ENCODE peak calls at places on chromosomes 5 and 9, in seven cellular contexts. A, S, H, R, D, V and T are unnamed samples. For H3K4me1, the result is how much of the 10 kb centered on the place peaks cover.

GRCh38 chr5:72658767-72659540 is 151.7 kb upstream of the ZNF366 start:
- DNase-seq in A (peak), S (no peak), H (no peak), R (no peak), D (no peak), V (no peak), T (no peak)

GRCh38 chr9:108663381-108663876 is 192.4 kb downstream of the ACTL7B start:
- DNase-seq in A (peak), S (no peak), H (no peak), R (no peak), D (no peak), V (no peak), T (no peak)

GRCh38 chr9:108844856-108845255 is 10.9 kb downstream of the ACTL7B start:
- DNase-seq in A (no peak), S (no peak), H (no peak), R (no peak), D (no peak), V (no peak), T (no peak)

GRCh38 chr9:79984429-79985067 is 412.8 kb downstream of the TLE4 start:
- DNase-seq in A (no peak), S (no peak), H (no peak), R (no peak), D (peak), V (no peak), T (no peak)

GRCh38 chr9:136928591-136928990 is 15.9 kb downstream of the FBXW5 start:
- DNase-seq in A (no peak), S (peak), H (no peak), R (peak), D (no peak), V (no peak), T (no peak)

GRCh38 chr5:61163905-61164304 is 1.6 kb upstream of the SMIM15 start:
- DNase-seq in A (no peak), S (no peak), H (no peak), R (no peak), D (no peak), V (no peak), T (no peak)

GRCh38 chr9:34498511-34498910 is 24.3 kb downstream of the ENHO start:
- DNase-seq in A (no peak), S (no peak), H (no peak), R (no peak), D (no peak), V (no peak), T (no peak)

GRCh38 chr9:121690316-121690715 is 38.9 kb downstream of the DAB2IP start:
- DNase-seq in A (no peak), S (no peak), H (peak), R (peak), D (no peak), V (peak), T (peak)

GRCh38 chr5:173789031-173789920 is 98.9 kb upstream of the CPEB4 start:
- DNase-seq in A (peak), S (no peak), H (peak), R (no peak), D (peak), V (no peak), T (peak)

GRCh38 chr9:21402387-21403247 is 6.3 kb upstream of the IFNA8 start:
- DNase-seq in A (no peak), S (no peak), H (peak), R (no peak), D (no peak), V (peak), T (no peak)

GRCh38 chr9:35967042-35967441 is 9.1 kb upstream of the OR2S2 start:
- DNase-seq in A (no peak), S (no peak), H (no peak), R (no peak), D (no peak), V (no peak), T (no peak)

GRCh38 chr5:137090151-137090550 is 409.0 kb downstream of the SPOCK1 start:
- DNase-seq in A (peak), S (no peak), H (no peak), R (no peak), D (no peak), V (no peak), T (no peak)

GRCh38 chr5:59712836-59713487 is 180.6 kb downstream of the PDE4D start:
- DNase-seq in A (peak), S (no peak), H (no peak), R (no peak), D (no peak), V (no peak), T (no peak)

GRCh38 chr5:30390095-30390494 is 803.4 kb upstream of the CDH6 start:
- DNase-seq in A (no peak), S (no peak), H (no peak), R (no peak), D (no peak), V (no peak), T (no peak)

GRCh38 chr9:84512493-84512892 is 157.0 kb upstream of the NTRK2 start:
- DNase-seq in A (no peak), S (no peak), H (no peak), R (no peak), D (no peak), V (no peak), T (no peak)

GRCh38 chr5:161507591-161507990 is 38.9 kb downstream of the GABRB2 start:
- DNase-seq in A (peak), S (no peak), H (no peak), R (no peak), D (no peak), V (no peak), T (no peak)

GRCh38 chr9:14686168-14686567 is 7.1 kb downstream of the ZDHHC21 start:
- DNase-seq in A (no peak), S (no peak), H (no peak), R (no peak), D (no peak), V (no peak), T (no peak)

GRCh38 chr5:159878988-159879471 is 37.3 kb upstream of the ADRA1B start:
- DNase-seq in A (peak), S (peak), H (peak), R (peak), D (peak), V (peak), T (peak)

GRCh38 chr9:89638897-89639296 is 34.1 kb downstream of the GADD45G start:
- DNase-seq in A (no peak), S (no peak), H (no peak), R (no peak), D (no peak), V (no peak), T (no peak)

GRCh38 chr9:109455861-109456260 is 42.2 kb downstream of the PTPN3 start:
- DNase-seq in A (no peak), S (no peak), H (no peak), R (no peak), D (no peak), V (no peak), T (no peak)

GRCh38 chr9:81620009-81620405 is 69.3 kb downstream of the TLE1 start:
- DNase-seq in A (no peak), S (no peak), H (no peak), R (no peak), D (no peak), V (no peak), T (no peak)

GRCh38 chr5:68673451-68674180 is 420.2 kb upstream of the SLC30A5 start:
- DNase-seq in A (no peak), S (no peak), H (no peak), R (no peak), D (no peak), V (no peak), T (no peak)

GRCh38 chr9:28792736-28793135 is 1219.5 kb upstream of the C9orf72 start:
- DNase-seq in A (no peak), S (no peak), H (no peak), R (no peak), D (no peak), V (no peak), T (no peak)
- TF ChIP-seq CTCF in A (no peak), S (no peak), H (no peak), R (no peak), D (no peak), V (no peak), T (no peak)

DNA sequence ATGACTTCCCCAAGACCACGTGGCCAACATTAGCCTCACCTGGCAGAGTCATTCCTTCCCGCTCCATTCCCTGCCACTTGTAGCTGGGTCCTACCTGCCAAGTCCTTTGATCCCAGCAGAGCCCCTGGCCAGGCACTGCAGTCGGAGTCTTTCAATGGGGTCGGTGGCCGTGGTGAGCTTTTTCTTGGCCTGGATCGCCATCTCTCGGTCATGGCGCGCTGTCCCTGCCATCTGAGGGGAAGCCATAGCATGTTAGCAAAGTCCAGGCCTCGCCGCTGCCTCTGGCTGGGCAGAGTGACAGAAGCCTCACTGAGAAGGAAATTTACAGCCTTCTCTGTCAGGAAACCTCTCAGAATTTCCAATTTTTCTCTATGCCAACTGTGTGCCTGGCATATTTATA is 17.5 kb downstream of the CAPSL start:
- DNase-seq in A (no peak), S (no peak), H (peak), R (no peak), D (no peak), V (no peak), T (no peak)
- H3K4me1 ChIP-seq in A (under half), S (under half), H (under half), R (under half), D (under half), V (under half), T (under half)

GRCh38 chr9:23695572-23695971 is 130.5 kb downstream of the ELAVL2 start:
- DNase-seq in A (no peak), S (no peak), H (no peak), R (no peak), D (no peak), V (no peak), T (no peak)

GRCh38 chr9:23698161-23698560 is 127.9 kb downstream of the ELAVL2 start:
- DNase-seq in A (no peak), S (no peak), H (no peak), R (no peak), D (no peak), V (no peak), T (no peak)

GRCh38 chr9:23693374-23693773 is 132.7 kb downstream of the ELAVL2 start:
- DNase-seq in A (no peak), S (no peak), H (no peak), R (no peak), D (no peak), V (no peak), T (no peak)
- TF ChIP-seq CTCF in A (no peak), S (no peak), H (no peak), R (no peak), D (no peak), V (no peak), T (no peak)

GRCh38 chr5:54533541-54534179 is 16.1 kb downstream of the SNX18 start:
- DNase-seq in A (peak), S (peak), H (peak), R (no peak), D (peak), V (no peak), T (no peak)
- H3K4me1 ChIP-seq in A (under half), S (half or more), H (under half), R (half or more), D (under half), V (under half), T (half or more)

GRCh38 chr5:99169309-99169708 is 240.5 kb upstream of the CHD1 start:
- DNase-seq in A (peak), S (no peak), H (peak), R (no peak), D (no peak), V (no peak), T (no peak)
- TF ChIP-seq CTCF in A (peak), S (no peak), H (peak), R (no peak), D (no peak), V (peak), T (no peak)

GRCh38 chr5:150498501-150498900 is 9.4 kb upstream of the NDST1 start:
- DNase-seq in A (no peak), S (no peak), H (no peak), R (no peak), D (no peak), V (no peak), T (no peak)

GRCh38 chr5:150500328-150500841 is 7.5 kb upstream of the NDST1 start:
- DNase-seq in A (no peak), S (peak), H (no peak), R (peak), D (peak), V (no peak), T (no peak)

GRCh38 chr5:150500905-150501304 is 7.0 kb upstream of the NDST1 start:
- DNase-seq in A (no peak), S (no peak), H (no peak), R (no peak), D (no peak), V (no peak), T (no peak)

GRCh38 chr5:150498971-150499370 is 9.0 kb upstream of the NDST1 start:
- DNase-seq in A (no peak), S (no peak), H (no peak), R (no peak), D (no peak), V (no peak), T (no peak)

GRCh38 chr5:150499437-150499956 is 8.4 kb upstream of the NDST1 start:
- DNase-seq in A (no peak), S (no peak), H (no peak), R (no peak), D (no peak), V (no peak), T (no peak)
- H3K4me1 ChIP-seq in A (half or more), S (half or more), H (half or more), R (half or more), D (half or more), V (half or more), T (under half)

DNA sequence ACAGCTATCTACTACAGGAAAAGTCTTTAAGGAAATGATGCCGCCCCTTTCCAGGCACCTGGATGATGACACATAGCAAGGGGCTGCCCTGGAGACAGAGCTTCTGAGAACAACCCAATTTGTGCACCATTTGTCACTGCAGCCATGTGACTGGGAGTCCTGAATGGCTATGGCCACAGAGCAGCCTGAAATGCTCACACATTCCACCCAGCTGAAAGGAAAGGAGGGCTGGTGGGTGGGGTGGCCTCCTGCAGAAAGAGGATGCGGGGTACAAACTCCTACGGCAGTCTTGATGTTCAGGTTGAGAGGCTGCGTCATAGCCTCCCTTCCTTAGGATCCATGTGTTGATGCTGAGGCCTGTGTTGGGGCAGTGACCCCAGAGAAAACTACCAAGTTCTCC is 70.2 kb upstream of the FSTL4 start:
- DNase-seq in A (no peak), S (no peak), H (no peak), R (no peak), D (peak), V (no peak), T (no peak)
- TF ChIP-seq CTCF in A (no peak), S (no peak), H (no peak), R (no peak), D (no peak), V (no peak), T (no peak)